ENCODE peak calls at places on chromosomes 6 and 20, in ten cellular contexts. F is transverse colon, I is pancreas, J is cardiac muscle cell, H is PC-3, S is HepG2, M is testis, Y is upper lobe of right lung, Q is HCT116, K is kidney. R is an unnamed sample. For H3K4me1, the result is how much of the 10 kb centered on the place peaks cover.

GRCh38 chr6:52495859-52496396 is 75.8 kb downstream of the EFHC1 start:
- DNase-seq in F (no peak), I (no peak), J (no peak), H (no peak), S (no peak), M (no peak), Y (no peak), Q (no peak), K (no peak), R (no peak)

GRCh38 chr6:129500958-129501381 is 209.0 kb downstream of the ARHGAP18 start:
- DNase-seq in F (no peak), I (no peak), J (peak), H (peak), S (peak), M (no peak), Y (no peak), Q (peak), K (no peak), R (no peak)

GRCh38 chr6:126753616-126754015 is 364.9 kb upstream of the RSPO3 start:
- DNase-seq in F (no peak), I (no peak), J (no peak), H (no peak), S (no peak), M (no peak), Y (no peak), Q (no peak), K (no peak), R (no peak)

GRCh38 chr20:1507276-1507675 is 16.1 kb upstream of the SIRPB2 start:
- DNase-seq in F (no peak), I (no peak), J (no peak), H (no peak), S (no peak), M (no peak), Y (no peak), Q (no peak), K (no peak), R (no peak)

GRCh38 chr20:8151371-8151770 is 19.3 kb downstream of the PLCB1 start:
- DNase-seq in F (no peak), I (no peak), J (peak), H (no peak), S (no peak), M (no peak), Y (no peak), Q (no peak), K (no peak), R (no peak)

GRCh38 chr6:132122871-132123270 is 171.7 kb upstream of the CCN2 start:
- DNase-seq in F (no peak), I (no peak), J (peak), H (no peak), S (peak), M (no peak), Y (no peak), Q (no peak), K (no peak), R (no peak)

GRCh38 chr6:133951881-133952814 is 876 bp upstream of the TBPL1 start:
- DNase-seq in F (peak), I (peak), J (peak), H (peak), S (peak), M (peak), Y (peak), Q (peak), K (peak), R (peak)

GRCh38 chr20:62117658-62118057 is 4.6 kb upstream of the LSM14B start:
- DNase-seq in F (peak), I (no peak), J (no peak), H (no peak), S (no peak), M (peak), Y (no peak), Q (no peak), K (peak), R (no peak)

GRCh38 chr6:123967900-123968299 is 164.2 kb downstream of the NKAIN2 start:
- DNase-seq in F (no peak), I (no peak), J (no peak), H (no peak), S (no peak), M (no peak), Y (no peak), Q (no peak), K (no peak), R (no peak)

GRCh38 chr6:144156334-144156733 is 6.0 kb downstream of the STX11 start:
- DNase-seq in F (no peak), I (no peak), J (peak), H (no peak), S (no peak), M (no peak), Y (no peak), Q (no peak), K (no peak), R (no peak)

GRCh38 chr6:122400121-122400450 is 634 bp downstream of the HSF2 start:
- DNase-seq in F (no peak), I (no peak), J (no peak), H (no peak), S (peak), M (no peak), Y (no peak), Q (no peak), K (no peak), R (peak)

GRCh38 chr6:96058094-96058493 is 42.3 kb downstream of the FUT9 start:
- DNase-seq in F (no peak), I (no peak), J (no peak), H (no peak), S (no peak), M (no peak), Y (no peak), Q (no peak), K (no peak), R (no peak)

GRCh38 chr6:3319801-3320200 is 61.1 kb downstream of the PSMG4 start:
- DNase-seq in F (no peak), I (no peak), J (no peak), H (no peak), S (no peak), M (no peak), Y (no peak), Q (no peak), K (no peak), R (no peak)

GRCh38 chr6:133964052-133964451 is 11.0 kb downstream of the TBPL1 start:
- DNase-seq in F (no peak), I (no peak), J (peak), H (peak), S (no peak), M (no peak), Y (no peak), Q (no peak), K (no peak), R (no peak)

GRCh38 chr20:1345756-1346093 is 16.8 kb upstream of the SDCBP2 start:
- DNase-seq in F (no peak), I (no peak), J (no peak), H (no peak), S (no peak), M (no peak), Y (no peak), Q (no peak), K (no peak), R (no peak)

GRCh38 chr20:25246182-25246943 is 1.5 kb upstream of the PYGB start:
- DNase-seq in F (peak), I (no peak), J (no peak), H (no peak), S (no peak), M (no peak), Y (no peak), Q (no peak), K (no peak), R (no peak)

GRCh38 chr6:129645371-129646139 is 64.4 kb downstream of the ARHGAP18 start:
- DNase-seq in F (no peak), I (no peak), J (peak), H (peak), S (peak), M (no peak), Y (no peak), Q (peak), K (no peak), R (no peak)

GRCh38 chr20:19806806-19807691 is 49.0 kb downstream of the RIN2 start:
- DNase-seq in F (no peak), I (no peak), J (peak), H (peak), S (no peak), M (no peak), Y (no peak), Q (no peak), K (no peak), R (no peak)

GRCh38 chr6:165760126-165760802 is 97.2 kb upstream of the PDE10A start:
- DNase-seq in F (no peak), I (no peak), J (no peak), H (no peak), S (no peak), M (no peak), Y (no peak), Q (no peak), K (no peak), R (no peak)

GRCh38 chr20:17614176-17614811 is 44.4 kb downstream of the DSTN start:
- DNase-seq in F (peak), I (peak), J (peak), H (no peak), S (no peak), M (peak), Y (peak), Q (no peak), K (peak), R (no peak)

GRCh38 chr20:47237715-47238114 is 118.8 kb downstream of the ZMYND8 start:
- DNase-seq in F (no peak), I (no peak), J (peak), H (no peak), S (no peak), M (no peak), Y (no peak), Q (no peak), K (no peak), R (no peak)

GRCh38 chr20:56506103-56506502 is 18.4 kb upstream of the FAM209A start:
- DNase-seq in F (no peak), I (no peak), J (peak), H (no peak), S (no peak), M (no peak), Y (no peak), Q (no peak), K (no peak), R (no peak)

GRCh38 chr20:23870461-23870860 is 9.1 kb downstream of the CST5 start:
- DNase-seq in F (no peak), I (no peak), J (no peak), H (no peak), S (no peak), M (no peak), Y (no peak), Q (no peak), K (no peak), R (no peak)

GRCh38 chr6:8329592-8329991 is 105.8 kb downstream of the SLC35B3 start:
- DNase-seq in F (no peak), I (no peak), J (no peak), H (no peak), S (no peak), M (no peak), Y (no peak), Q (no peak), K (no peak), R (no peak)

GRCh38 chr20:22490287-22491187 is 93.8 kb downstream of the FOXA2 start:
- DNase-seq in F (peak), I (peak), J (peak), H (peak), S (peak), M (no peak), Y (peak), Q (no peak), K (peak), R (no peak)

GRCh38 chr20:49381558-49382493 is 100.6 kb downstream of the KCNB1 start:
- DNase-seq in F (peak), I (peak), J (peak), H (peak), S (no peak), M (peak), Y (peak), Q (peak), K (peak), R (peak)

GRCh38 chr6:32393660-32394420 is 13.1 kb downstream of the BTNL2 start:
- DNase-seq in F (no peak), I (no peak), J (peak), H (peak), S (no peak), M (no peak), Y (no peak), Q (no peak), K (no peak), R (no peak)

GRCh38 chr6:12991435-12991834 is 274.9 kb downstream of the PHACTR1 start:
- DNase-seq in F (no peak), I (no peak), J (no peak), H (no peak), S (no peak), M (no peak), Y (no peak), Q (no peak), K (no peak), R (no peak)

GRCh38 chr20:22929661-22930060 is 105.5 kb upstream of the SSTR4 start:
- DNase-seq in F (no peak), I (no peak), J (no peak), H (no peak), S (no peak), M (no peak), Y (no peak), Q (no peak), K (no peak), R (no peak)

GRCh38 chr6:35441205-35441604 is 10.9 kb upstream of the FANCE start:
- DNase-seq in F (no peak), I (no peak), J (no peak), H (no peak), S (no peak), M (no peak), Y (no peak), Q (no peak), K (no peak), R (no peak)

GRCh38 chr6:169162968-169163903 is 90.4 kb downstream of the THBS2 start:
- DNase-seq in F (no peak), I (no peak), J (peak), H (peak), S (peak), M (no peak), Y (no peak), Q (peak), K (peak), R (peak)

GRCh38 chr6:7145269-7146078 is 37.7 kb downstream of the RREB1 start:
- DNase-seq in F (peak), I (no peak), J (no peak), H (peak), S (no peak), M (no peak), Y (no peak), Q (no peak), K (no peak), R (no peak)

GRCh38 chr6:156420172-156420993 is 356.8 kb upstream of the ARID1B start:
- DNase-seq in F (no peak), I (no peak), J (peak), H (no peak), S (no peak), M (no peak), Y (no peak), Q (no peak), K (no peak), R (no peak)

GRCh38 chr6:137880633-137881521 is 13.8 kb downstream of the TNFAIP3 start:
- DNase-seq in F (no peak), I (no peak), J (no peak), H (no peak), S (no peak), M (peak), Y (no peak), Q (no peak), K (no peak), R (no peak)

GRCh38 chr6:4370066-4370465 is 234.7 kb upstream of the ECI2 start:
- DNase-seq in F (no peak), I (no peak), J (peak), H (peak), S (no peak), M (no peak), Y (no peak), Q (peak), K (no peak), R (no peak)

GRCh38 chr6:3755637-3756515 is 4.4 kb upstream of the PXDC1 start:
- DNase-seq in F (no peak), I (no peak), J (no peak), H (no peak), S (no peak), M (no peak), Y (no peak), Q (no peak), K (no peak), R (no peak)

GRCh38 chr20:41643504-41643938 is 25.3 kb upstream of the CHD6 start:
- DNase-seq in F (peak), I (no peak), J (peak), H (peak), S (peak), M (peak), Y (peak), Q (peak), K (no peak), R (no peak)

GRCh38 chr6:44603044-44603686 is 215.7 kb downstream of the CDC5L start:
- DNase-seq in F (no peak), I (no peak), J (no peak), H (no peak), S (no peak), M (no peak), Y (no peak), Q (no peak), K (no peak), R (no peak)
- H3K4me3 ChIP-seq in F (no peak), I (no peak), J (no peak), H (no peak), S (no peak), M (no peak), Y (no peak), Q (no peak), K (no peak), R (no peak)

GRCh38 chr20:37526839-37527637 is 638 bp downstream of the BLCAP start:
- DNase-seq in F (peak), I (no peak), J (peak), H (peak), S (no peak), M (peak), Y (peak), Q (no peak), K (no peak), R (no peak)

GRCh38 chr20:37524859-37525708 is 2.6 kb downstream of the BLCAP start:
- DNase-seq in F (peak), I (no peak), J (peak), H (peak), S (no peak), M (no peak), Y (no peak), Q (no peak), K (no peak), R (no peak)

GRCh38 chr20:37526238-37526838 is 1.3 kb downstream of the BLCAP start:
- DNase-seq in F (peak), I (no peak), J (peak), H (peak), S (peak), M (peak), Y (no peak), Q (no peak), K (no peak), R (no peak)

GRCh38 chr20:37524221-37524700 is 3.2 kb downstream of the NNAT start:
- DNase-seq in F (peak), I (no peak), J (no peak), H (no peak), S (no peak), M (no peak), Y (no peak), Q (no peak), K (no peak), R (no peak)

DNA sequence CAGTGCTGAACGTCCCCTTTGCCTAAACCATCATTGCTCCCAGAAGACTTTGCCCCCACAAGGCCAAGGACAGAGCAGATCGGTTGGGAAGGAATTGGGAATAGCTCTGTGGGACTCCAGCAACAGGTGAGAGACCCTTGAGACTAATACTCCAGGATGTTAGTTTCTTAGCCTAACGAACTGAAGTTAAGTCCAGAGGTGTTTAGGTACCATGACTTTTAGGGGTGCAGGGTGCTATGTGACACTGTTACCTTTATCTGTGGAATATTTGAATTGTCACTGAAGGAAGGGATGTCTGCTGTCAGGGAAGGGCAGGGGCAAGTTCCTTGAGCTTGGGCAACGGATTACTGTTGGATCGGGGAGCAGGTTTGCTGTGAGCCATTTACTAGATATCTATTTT is 1.9 kb downstream of the BLCAP start:
- DNase-seq in F (peak), I (no peak), J (no peak), H (no peak), S (no peak), M (no peak), Y (no peak), Q (no peak), K (no peak), R (no peak)
- H3K4me1 ChIP-seq in F (half or more), I (under half), J (under half), H (under half), S (half or more), M (under half), Y (under half), Q (half or more), K (under half), R (under half)

DNA sequence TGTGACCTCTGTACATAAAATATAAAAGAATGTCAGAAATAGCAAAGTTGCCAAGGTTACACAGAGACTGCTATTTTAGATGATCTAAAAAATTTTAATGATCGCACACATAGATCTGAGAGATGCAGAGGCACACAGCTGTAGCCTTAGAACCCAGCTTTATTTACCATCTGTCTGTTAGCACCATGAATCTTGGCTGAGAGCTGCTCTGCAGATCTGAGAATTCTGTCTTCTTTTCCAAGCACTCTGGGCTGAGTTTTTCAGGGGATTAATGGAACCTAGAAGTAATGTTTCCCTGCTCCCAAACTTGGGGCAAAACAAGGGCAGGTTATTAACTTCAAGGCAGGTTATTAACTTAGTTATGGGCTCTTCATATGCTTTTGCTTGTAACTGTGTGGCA is 248.7 kb upstream of the JAG1 start:
- DNase-seq in F (no peak), I (no peak), J (peak), H (no peak), S (no peak), M (no peak), Y (no peak), Q (no peak), K (no peak), R (no peak)
- H3K4me3 ChIP-seq in F (no peak), I (no peak), J (no peak), H (peak), S (no peak), M (no peak), Y (no peak), Q (no peak), K (no peak), R (no peak)

GRCh38 chr6:85674604-85675003 is 31.9 kb upstream of the SYNCRIP start:
- DNase-seq in F (no peak), I (no peak), J (no peak), H (no peak), S (no peak), M (no peak), Y (no peak), Q (no peak), K (no peak), R (no peak)

GRCh38 chr6:85672050-85672449 is 29.4 kb upstream of the SYNCRIP start:
- DNase-seq in F (no peak), I (no peak), J (no peak), H (no peak), S (no peak), M (no peak), Y (no peak), Q (no peak), K (no peak), R (no peak)

GRCh38 chr6:85670573-85670972 is 27.9 kb upstream of the SYNCRIP start:
- DNase-seq in F (no peak), I (no peak), J (peak), H (peak), S (no peak), M (peak), Y (no peak), Q (no peak), K (no peak), R (no peak)

GRCh38 chr6:85673198-85674139 is 30.8 kb upstream of the SYNCRIP start:
- DNase-seq in F (no peak), I (no peak), J (no peak), H (no peak), S (no peak), M (no peak), Y (no peak), Q (no peak), K (no peak), R (no peak)

DNA sequence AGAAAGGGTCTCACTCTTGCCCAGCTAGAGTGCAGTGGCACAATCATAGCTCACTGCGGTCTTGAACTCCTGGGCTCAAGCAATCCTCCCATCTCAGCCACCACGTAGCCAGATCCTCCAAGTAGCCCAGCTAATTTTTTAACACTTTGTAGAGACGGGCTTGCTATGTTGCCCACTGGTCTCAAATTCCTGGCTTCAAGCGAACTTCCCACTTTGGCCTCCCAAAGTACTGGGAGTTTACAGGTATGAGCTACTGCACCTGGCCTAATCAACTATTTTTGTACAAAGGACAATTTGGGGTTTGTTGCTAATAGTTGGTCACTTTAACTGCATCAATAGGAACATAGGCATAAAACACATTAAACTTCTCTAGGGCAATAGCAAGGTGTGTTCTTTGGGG is 29.9 kb upstream of the SYNCRIP start:
- DNase-seq in F (no peak), I (no peak), J (no peak), H (no peak), S (no peak), M (no peak), Y (no peak), Q (no peak), K (no peak), R (no peak)
- H3K4me1 ChIP-seq in F (under half), I (under half), J (under half), H (under half), S (under half), M (under half), Y (under half), Q (half or more), K (under half), R (under half)